ENCODE peak calls at places on chromosomes 12 and 14, in nine cellular contexts. W is GM23338, R is brain microvascular endothelial cell, B is ascending aorta, G is PC-3, C is hepatocyte, E is tibial nerve, I is endodermal cell, S is heart right ventricle. O is an unnamed sample. For H3K27me3, the result is how much of the 10 kb centered on the place peaks cover.

GRCh38 chr14:29240046-29240445 is 473.5 kb downstream of the FOXG1 start:
- DNase-seq in W (no peak), R (peak), B (no peak), G (peak), C (no peak), E (no peak), I (no peak), S (no peak), O (no peak)

GRCh38 chr14:58717211-58717610 is 79.4 kb downstream of the DACT1 start:
- DNase-seq in W (no peak), R (no peak), B (no peak), G (no peak), C (no peak), E (no peak), I (no peak), S (no peak), O (no peak)

GRCh38 chr14:72894623-72895378 is 900 bp upstream of the DPF3 start:
- DNase-seq in W (peak), R (no peak), B (no peak), G (peak), C (peak), E (no peak), I (peak), S (peak), O (peak)

GRCh38 chr12:27652174-27652763 is 44.0 kb upstream of the REP15 start:
- DNase-seq in W (peak), R (peak), B (no peak), G (peak), C (peak), E (peak), I (peak), S (peak), O (no peak)

GRCh38 chr12:115975411-115975810 is 302.1 kb downstream of the MED13L start:
- DNase-seq in W (no peak), R (no peak), B (no peak), G (no peak), C (no peak), E (no peak), I (no peak), S (no peak), O (no peak)

GRCh38 chr12:108623577-108623976 is 10.1 kb downstream of the SELPLG start:
- DNase-seq in W (no peak), R (no peak), B (no peak), G (no peak), C (no peak), E (no peak), I (no peak), S (no peak), O (no peak)

GRCh38 chr14:44149597-44149996 is 357.5 kb downstream of the FSCB start:
- DNase-seq in W (peak), R (no peak), B (no peak), G (peak), C (peak), E (no peak), I (peak), S (no peak), O (no peak)

GRCh38 chr14:66444271-66444987 is 41.7 kb upstream of the CCDC196 start:
- DNase-seq in W (no peak), R (no peak), B (no peak), G (no peak), C (no peak), E (no peak), I (peak), S (peak), O (no peak)

GRCh38 chr12:105738036-105738435 is 400.7 kb downstream of the NUAK1 start:
- DNase-seq in W (no peak), R (peak), B (no peak), G (no peak), C (no peak), E (peak), I (no peak), S (peak), O (no peak)

GRCh38 chr12:2963760-2964292 is 4.6 kb downstream of the TEAD4 start:
- DNase-seq in W (peak), R (peak), B (no peak), G (no peak), C (no peak), E (no peak), I (peak), S (peak), O (no peak)

GRCh38 chr12:103369929-103370328 is 125.8 kb downstream of the C12orf42 start:
- DNase-seq in W (no peak), R (no peak), B (no peak), G (no peak), C (no peak), E (no peak), I (no peak), S (no peak), O (peak)

GRCh38 chr12:11710906-11711305 is 61.4 kb downstream of the ETV6 start:
- DNase-seq in W (no peak), R (no peak), B (no peak), G (no peak), C (no peak), E (no peak), I (no peak), S (no peak), O (no peak)

GRCh38 chr12:4211372-4211771 is 62.2 kb upstream of the CCND2 start:
- DNase-seq in W (no peak), R (no peak), B (no peak), G (no peak), C (no peak), E (no peak), I (no peak), S (no peak), O (no peak)

GRCh38 chr12:130104114-130104513 is 58.1 kb upstream of the FZD10 start:
- DNase-seq in W (no peak), R (no peak), B (no peak), G (no peak), C (no peak), E (no peak), I (peak), S (no peak), O (no peak)

GRCh38 chr14:70955543-70956480 is 48.6 kb downstream of the PCNX1 start:
- DNase-seq in W (peak), R (peak), B (no peak), G (peak), C (peak), E (no peak), I (no peak), S (no peak), O (no peak)

GRCh38 chr14:35402323-35403084 is 2.0 kb downstream of the NFKBIA start:
- DNase-seq in W (no peak), R (no peak), B (no peak), G (no peak), C (no peak), E (peak), I (peak), S (no peak), O (no peak)

GRCh38 chr12:8031872-8032241 is 659 bp upstream of the FOXJ2 start:
- DNase-seq in W (no peak), R (no peak), B (no peak), G (no peak), C (no peak), E (no peak), I (no peak), S (peak), O (no peak)

GRCh38 chr14:52131640-52132320 is 62.9 kb upstream of the NID2 start:
- DNase-seq in W (peak), R (peak), B (no peak), G (peak), C (peak), E (peak), I (peak), S (peak), O (no peak)

GRCh38 chr14:61145903-61146411 is 135.2 kb downstream of the TMEM30B start:
- DNase-seq in W (no peak), R (peak), B (no peak), G (peak), C (peak), E (no peak), I (no peak), S (no peak), O (no peak)

GRCh38 chr12:9740109-9740750 is 7.3 kb upstream of the CLECL1 start:
- DNase-seq in W (no peak), R (no peak), B (no peak), G (no peak), C (no peak), E (no peak), I (no peak), S (no peak), O (no peak)

GRCh38 chr12:106358410-106359241 is 1.1 kb downstream of the POLR3B start:
- DNase-seq in W (no peak), R (peak), B (no peak), G (no peak), C (peak), E (no peak), I (no peak), S (no peak), O (no peak)

GRCh38 chr14:59429798-59430197 is 35.4 kb downstream of the GPR135 start:
- DNase-seq in W (no peak), R (no peak), B (no peak), G (no peak), C (no peak), E (no peak), I (no peak), S (no peak), O (no peak)

GRCh38 chr14:74404435-74404834 is 21.6 kb downstream of the SYNDIG1L start:
- DNase-seq in W (no peak), R (no peak), B (no peak), G (no peak), C (no peak), E (no peak), I (no peak), S (no peak), O (no peak)

GRCh38 chr12:11693626-11694025 is 44.2 kb downstream of the ETV6 start:
- DNase-seq in W (no peak), R (no peak), B (no peak), G (no peak), C (no peak), E (no peak), I (no peak), S (no peak), O (no peak)

GRCh38 chr14:25574949-25575348 is 525.0 kb upstream of the STXBP6 start:
- DNase-seq in W (no peak), R (no peak), B (no peak), G (no peak), C (no peak), E (no peak), I (no peak), S (no peak), O (no peak)

GRCh38 chr14:82537831-82538230 is 1004.2 kb upstream of the SEL1L start:
- DNase-seq in W (no peak), R (no peak), B (no peak), G (no peak), C (no peak), E (no peak), I (no peak), S (no peak), O (no peak)

GRCh38 chr14:105315941-105316562 is 1.5 kb downstream of the PACS2 start:
- DNase-seq in W (no peak), R (no peak), B (no peak), G (peak), C (no peak), E (no peak), I (peak), S (no peak), O (no peak)

GRCh38 chr12:22543246-22544037 is 900 bp downstream of the C2CD5 start:
- DNase-seq in W (peak), R (no peak), B (no peak), G (peak), C (peak), E (peak), I (no peak), S (peak), O (peak)

GRCh38 chr12:1919284-1919683 is 832 bp upstream of the CACNA2D4 start:
- DNase-seq in W (no peak), R (no peak), B (no peak), G (no peak), C (peak), E (no peak), I (peak), S (no peak), O (no peak)

GRCh38 chr14:23364164-23364571 is 804 bp downstream of the EFS start:
- DNase-seq in W (peak), R (no peak), B (no peak), G (no peak), C (peak), E (peak), I (peak), S (no peak), O (no peak)

GRCh38 chr14:36618641-36619040 is 36.2 kb upstream of the NKX2-8 start:
- DNase-seq in W (no peak), R (no peak), B (no peak), G (no peak), C (no peak), E (no peak), I (no peak), S (no peak), O (no peak)

GRCh38 chr12:96249196-96250118 is 55.3 kb downstream of the ELK3 start:
- DNase-seq in W (no peak), R (peak), B (no peak), G (no peak), C (no peak), E (no peak), I (no peak), S (peak), O (no peak)

GRCh38 chr12:126182619-126183236 is 1117.5 kb downstream of the AACS start:
- DNase-seq in W (no peak), R (no peak), B (no peak), G (no peak), C (no peak), E (peak), I (no peak), S (no peak), O (no peak)

GRCh38 chr14:92582706-92583452 is 69.3 kb downstream of the RIN3 start:
- DNase-seq in W (no peak), R (no peak), B (no peak), G (no peak), C (no peak), E (no peak), I (no peak), S (no peak), O (peak)

GRCh38 chr12:117590999-117591398 is 229.6 kb upstream of the NOS1 start:
- DNase-seq in W (peak), R (no peak), B (no peak), G (no peak), C (no peak), E (no peak), I (no peak), S (no peak), O (no peak)

GRCh38 chr14:93930989-93931307 is 3.8 kb downstream of the FAM181A start:
- DNase-seq in W (no peak), R (no peak), B (no peak), G (no peak), C (no peak), E (no peak), I (no peak), S (no peak), O (no peak)

GRCh38 chr12:9699898-9700605 is 30.5 kb downstream of the CLEC2D start:
- DNase-seq in W (no peak), R (no peak), B (no peak), G (no peak), C (no peak), E (no peak), I (no peak), S (no peak), O (no peak)

GRCh38 chr12:104494137-104494815 is 37.5 kb downstream of the CHST11 start:
- DNase-seq in W (no peak), R (peak), B (no peak), G (no peak), C (no peak), E (no peak), I (no peak), S (peak), O (peak)

GRCh38 chr14:59221558-59221957 is 33.1 kb downstream of the DAAM1 start:
- DNase-seq in W (no peak), R (no peak), B (no peak), G (no peak), C (no peak), E (no peak), I (no peak), S (no peak), O (no peak)

GRCh38 chr12:120757226-120757742 is 31.7 kb downstream of the ACADS start:
- DNase-seq in W (no peak), R (no peak), B (no peak), G (no peak), C (no peak), E (no peak), I (no peak), S (no peak), O (no peak)

DNA sequence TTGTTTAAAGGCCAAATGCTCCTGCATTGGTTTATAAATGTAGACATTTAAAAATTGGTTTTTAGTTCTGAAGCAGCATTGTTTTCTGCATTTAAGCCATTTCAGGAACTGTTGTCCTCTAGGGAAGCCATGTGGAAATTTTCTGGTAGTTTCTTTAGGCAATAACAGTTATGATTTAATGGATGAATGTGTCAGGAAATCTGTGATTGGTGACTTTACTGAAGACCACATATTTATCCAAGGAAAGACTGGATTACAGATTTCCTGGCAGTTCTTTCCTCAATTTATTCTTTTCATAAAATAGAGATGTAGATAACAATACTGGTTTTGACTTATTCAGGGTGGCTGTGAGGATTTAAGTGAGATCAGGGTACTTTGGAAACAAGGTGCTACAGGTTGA is 27.6 kb downstream of the TBC1D15 start:
- DNase-seq in W (no peak), R (no peak), B (no peak), G (no peak), C (no peak), E (no peak), I (no peak), S (no peak), O (no peak)
- TF ChIP-seq CTCF in W (no peak), R (no peak), B (no peak), G (no peak), C (no peak), E (no peak), I (no peak), S (no peak), O (no peak)

DNA sequence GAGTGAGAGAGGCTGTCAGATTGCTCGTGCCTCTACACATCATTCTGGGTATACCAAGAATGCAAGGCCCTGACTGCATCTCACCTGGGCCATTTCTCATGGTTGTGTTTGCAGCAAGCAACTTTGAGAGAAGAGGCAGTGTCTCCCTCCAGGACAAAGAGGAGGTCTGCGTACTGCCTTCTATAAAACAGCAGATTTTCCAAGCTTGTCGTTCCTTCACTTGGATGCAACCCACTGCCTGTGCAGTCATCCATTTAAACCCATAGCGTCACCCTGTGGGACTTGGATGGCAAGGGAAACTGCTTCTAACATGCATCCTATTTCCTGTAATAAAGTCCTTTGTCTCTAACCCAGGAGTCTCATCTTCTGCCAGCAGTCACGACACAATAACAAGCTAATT is 1.3 kb downstream of the POMT2 start:
- DNase-seq in W (no peak), R (no peak), B (no peak), G (peak), C (no peak), E (no peak), I (no peak), S (no peak), O (no peak)
- H3K4me3 ChIP-seq in W (peak), R (no peak), B (peak), G (peak), C (peak), E (no peak), I (peak), S (peak), O (no peak)

GRCh38 chr14:75981826-75982723 is at the start of gene TGFB3:
- DNase-seq in W (peak), R (peak), B (peak), G (peak), C (peak), E (peak), I (peak), S (peak), O (peak)
- H3K27me3 ChIP-seq in W (under half), R (under half), B (under half), G (under half), C (under half), E (under half), I (under half), S (under half), O (under half)

GRCh38 chr12:54415223-54415929 is 3.7 kb downstream of the ITGA5 start:
- DNase-seq in W (no peak), R (no peak), B (no peak), G (no peak), C (no peak), E (no peak), I (peak), S (no peak), O (no peak)
- TF ChIP-seq CTCF in W (no peak), R (peak), B (no peak), G (no peak), C (no peak), E (no peak), I (no peak), S (no peak), O (no peak)

DNA sequence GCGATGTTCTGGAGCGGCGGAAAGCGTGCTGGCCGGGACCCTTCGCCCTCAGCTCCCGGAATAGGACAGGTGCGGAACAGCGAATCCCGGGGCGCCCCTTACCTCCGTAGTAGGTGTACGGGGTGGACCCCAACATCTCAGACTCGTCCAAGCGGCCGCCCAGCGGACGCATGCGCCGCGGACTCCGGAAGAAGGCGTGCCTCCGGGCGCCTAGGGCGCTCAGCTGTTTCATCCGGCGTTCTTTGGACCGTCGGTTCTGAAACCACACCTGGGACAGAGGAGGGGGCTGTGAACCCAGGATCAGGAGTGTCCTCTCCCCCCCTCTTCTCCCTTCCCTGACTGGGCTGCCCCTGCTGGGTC is 4.5 kb downstream of the LHX5 start:
- DNase-seq in W (peak), R (no peak), B (no peak), G (no peak), C (no peak), E (no peak), I (no peak), S (no peak), O (no peak)
- H3K4me3 ChIP-seq in W (peak), R (peak), B (peak), G (peak), C (no peak), E (peak), I (peak), S (peak), O (no peak)